ENCODE peak calls at places on chromosomes 7 and 10, in four cellular contexts. A is K562, C is GM12878, J is HepG2. S is an unnamed sample.

GRCh38 chr10:130337305-130337640 is 201.1 kb downstream of the GLRX3 start:
- DNase-seq in A (no peak), C (no peak), J (no peak), S (no peak)

GRCh38 chr7:4747746-4748145 is 27.7 kb upstream of the AP5Z1 start:
- DNase-seq in A (no peak), C (no peak), J (no peak), S (no peak)

GRCh38 chr10:50618624-50619023 is 5.1 kb downstream of the SGMS1 start:
- DNase-seq in A (no peak), C (no peak), J (no peak), S (no peak)

GRCh38 chr7:85475071-85475470 is 288.2 kb upstream of the SEMA3D start:
- DNase-seq in A (no peak), C (no peak), J (no peak), S (no peak)

GRCh38 chr10:86955501-86956194 is 1.8 kb downstream of the MMRN2 start:
- DNase-seq in A (no peak), C (no peak), J (no peak), S (no peak)

GRCh38 chr10:71679425-71679824 is 40.2 kb downstream of the C10orf105 start:
- DNase-seq in A (no peak), C (no peak), J (no peak), S (no peak)

GRCh38 chr10:100579261-100579660 is 43.5 kb downstream of the HIF1AN start:
- DNase-seq in A (no peak), C (no peak), J (no peak), S (no peak)

GRCh38 chr7:24869572-24869971 is 110.4 kb downstream of the OSBPL3 start:
- DNase-seq in A (no peak), C (no peak), J (no peak), S (no peak)

GRCh38 chr7:13894956-13895355 is 94.5 kb downstream of the ETV1 start:
- DNase-seq in A (no peak), C (no peak), J (no peak), S (no peak)

GRCh38 chr10:43204943-43205671 is 61.8 kb downstream of the RASGEF1A start:
- DNase-seq in A (peak; percentile 83), C (peak; percentile 11), J (peak; percentile 38), S (peak; percentile 81)

GRCh38 chr10:107741976-107742375 is 577.5 kb upstream of the SORCS1 start:
- DNase-seq in A (no peak), C (no peak), J (no peak), S (no peak)

GRCh38 chr10:123157210-123157609 is 3.0 kb downstream of the BUB3 start:
- DNase-seq in A (peak; percentile 13), C (no peak), J (peak; percentile 67), S (no peak)

GRCh38 chr10:74056081-74056818 is 58.3 kb downstream of the VCL start:
- DNase-seq in A (peak; percentile 70), C (peak; percentile 33), J (peak; percentile 65), S (no peak)

GRCh38 chr7:374706-375490 is 84.9 kb downstream of the FOXL3 start:
- DNase-seq in A (no peak), C (no peak), J (no peak), S (peak; percentile 8)

GRCh38 chr10:19256331-19256730 is 207.7 kb downstream of the MALRD1 start:
- DNase-seq in A (no peak), C (no peak), J (no peak), S (no peak)

GRCh38 chr7:18520450-18521235 is 25.1 kb downstream of the HDAC9 start:
- DNase-seq in A (no peak), C (no peak), J (no peak), S (no peak)

GRCh38 chr7:143395187-143396149 is 13.2 kb downstream of the EPHA1 start:
- DNase-seq in A (peak; percentile 50), C (no peak), J (peak; percentile 85), S (no peak)

GRCh38 chr7:4068286-4068685 is 613.8 kb upstream of the FOXK1 start:
- DNase-seq in A (no peak), C (no peak), J (no peak), S (no peak)

GRCh38 chr10:72812798-72813430 is 80.6 kb upstream of the OIT3 start:
- DNase-seq in A (no peak), C (no peak), J (no peak), S (no peak)

GRCh38 chr10:78416031-78416800 is 382.6 kb downstream of the RPS24 start:
- DNase-seq in A (no peak), C (no peak), J (no peak), S (no peak)

GRCh38 chr7:22201182-22201880 is 155.6 kb downstream of the RAPGEF5 start:
- DNase-seq in A (no peak), C (no peak), J (no peak), S (no peak)

GRCh38 chr10:107611101-107611500 is 446.6 kb upstream of the SORCS1 start:
- DNase-seq in A (no peak), C (no peak), J (no peak), S (no peak)

GRCh38 chr7:21617513-21617912 is 74.7 kb downstream of the DNAH11 start:
- DNase-seq in A (no peak), C (no peak), J (no peak), S (no peak)

GRCh38 chr7:90384433-90384832 is 18.8 kb upstream of the CLDN12 start:
- DNase-seq in A (no peak), C (no peak), J (no peak), S (no peak)

GRCh38 chr10:84204122-84204521 is 9.8 kb downstream of the CDHR1 start:
- DNase-seq in A (peak; percentile 55), C (no peak), J (peak; percentile 12), S (peak; percentile 56)

GRCh38 chr7:823639-824038 is 8.6 kb upstream of the SUN1 start:
- DNase-seq in A (no peak), C (no peak), J (no peak), S (no peak)

GRCh38 chr10:785539-786214 is 96.2 kb upstream of the DIP2C start:
- DNase-seq in A (no peak), C (no peak), J (no peak), S (no peak)

GRCh38 chr7:302054-302992 is 12.4 kb downstream of the FOXL3 start:
- DNase-seq in A (no peak), C (no peak), J (no peak), S (peak; percentile 8)

GRCh38 chr10:79409038-79410035 is 36.1 kb downstream of the ZCCHC24 start:
- DNase-seq in A (no peak), C (no peak), J (no peak), S (no peak)

GRCh38 chr7:138338361-138338760 is 121.7 kb upstream of the TRIM24 start:
- DNase-seq in A (no peak), C (no peak), J (no peak), S (no peak)

GRCh38 chr7:101968720-101969466 is 151.5 kb downstream of the CUX1 start:
- DNase-seq in A (no peak), C (no peak), J (no peak), S (no peak)

GRCh38 chr10:128263891-128264688 is 137.9 kb upstream of the MKI67 start:
- DNase-seq in A (peak; percentile 50), C (no peak), J (peak; percentile 23), S (peak; percentile 83)

GRCh38 chr10:96958071-96958470 is 126.0 kb downstream of the LCOR start:
- DNase-seq in A (no peak), C (no peak), J (no peak), S (no peak)

GRCh38 chr10:132050191-132050590 is 15.6 kb upstream of the JAKMIP3 start:
- DNase-seq in A (no peak), C (no peak), J (no peak), S (no peak)

GRCh38 chr7:133777701-133778100 is 349.4 kb upstream of the LRGUK start:
- DNase-seq in A (no peak), C (no peak), J (no peak), S (no peak)

GRCh38 chr7:133770863-133771492 is 356.2 kb upstream of the LRGUK start:
- DNase-seq in A (no peak), C (no peak), J (peak; percentile 68), S (no peak)

GRCh38 chr7:133775201-133775600 is 351.9 kb upstream of the LRGUK start:
- DNase-seq in A (no peak), C (no peak), J (no peak), S (no peak)

GRCh38 chr7:133773601-133774000 is 353.5 kb upstream of the LRGUK start:
- DNase-seq in A (no peak), C (no peak), J (no peak), S (no peak)

DNA sequence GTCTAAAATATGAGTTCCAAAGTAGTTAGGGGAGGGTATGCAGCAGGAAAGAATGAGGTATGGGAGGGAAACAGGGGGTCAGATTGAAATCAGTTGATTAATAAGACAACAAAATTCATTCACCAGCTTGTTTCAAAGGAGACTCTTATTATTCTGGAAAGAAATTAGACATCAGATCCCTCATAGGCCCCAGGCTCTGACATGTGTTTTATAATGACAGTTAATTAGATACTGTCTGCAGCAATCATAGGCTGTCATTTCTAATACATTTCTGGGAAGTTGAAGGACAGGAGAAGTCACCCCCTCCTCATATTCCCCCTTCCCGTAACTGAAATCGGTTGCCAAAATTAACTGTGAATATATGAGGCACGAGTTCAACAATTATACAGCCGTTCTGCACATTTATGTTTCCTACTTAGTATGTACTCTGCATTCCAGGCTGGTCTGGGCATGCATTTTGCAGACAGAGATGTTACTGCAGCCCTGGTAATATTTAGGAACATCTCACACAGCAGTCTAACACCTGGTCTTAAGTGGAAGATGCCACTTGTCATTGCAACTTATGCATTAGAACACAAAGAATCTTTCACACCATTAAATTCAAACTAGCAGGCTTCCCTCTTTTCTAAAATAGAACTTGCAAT is 355.2 kb upstream of the LRGUK start:
- DNase-seq in A (no peak), C (no peak), J (no peak), S (no peak)
- TF ChIP-seq TCF7 in A (no peak), C (no peak), J (no peak), S (no peak)

GRCh38 chr10:103265712-103266329 is 11.1 kb upstream of the INA start:
- DNase-seq in A (peak; percentile 66), C (no peak), J (peak; percentile 63), S (peak; percentile 79)
- TF ChIP-seq TCF7 in A (no peak), C (no peak), J (no peak), S (no peak)

GRCh38 chr10:5581670-5582566 is 57.2 kb downstream of the CALML3 start:
- DNase-seq in A (no peak), C (peak; percentile 55), J (no peak), S (no peak)
- TF ChIP-seq TCF7 in A (no peak), C (peak; percentile 42), J (no peak), S (no peak)

GRCh38 chr10:117449636-117450035 is 74.4 kb upstream of the PDZD8 start:
- DNase-seq in A (peak; percentile 36), C (no peak), J (no peak), S (peak; percentile 38)

GRCh38 chr10:117445992-117446391 is 70.8 kb upstream of the PDZD8 start:
- DNase-seq in A (no peak), C (no peak), J (no peak), S (no peak)

GRCh38 chr10:117450940-117451339 is 75.7 kb upstream of the PDZD8 start:
- DNase-seq in A (no peak), C (no peak), J (no peak), S (no peak)

GRCh38 chr10:117444497-117445040 is 69.3 kb upstream of the PDZD8 start:
- DNase-seq in A (no peak), C (no peak), J (no peak), S (no peak)

GRCh38 chr10:117448840-117449239 is 73.6 kb upstream of the PDZD8 start:
- DNase-seq in A (no peak), C (no peak), J (no peak), S (no peak)
- TF ChIP-seq TCF7 in A (no peak), C (no peak), J (no peak), S (no peak)

GRCh38 chr7:107961399-107961798 is 41.6 kb downstream of the LAMB1 start:
- DNase-seq in A (no peak), C (no peak), J (no peak), S (no peak)
- TF ChIP-seq TCF7 in A (no peak), C (no peak), J (no peak), S (no peak)

S was measured in WTC11.